ENCODE peak calls at places on chromosome 19, in six cellular contexts. A, F, L, S, H and X are unnamed samples.

GRCh38 chr19:29666634-29667389 is 1.6 kb downstream of the PLEKHF1 start:
- DNase-seq in A (no peak), F (no peak), L (no peak), S (peak), H (no peak), X (no peak)

GRCh38 chr19:9936151-9937000 is at the start of gene OLFM2:
- DNase-seq in A (no peak), F (no peak), L (peak), S (no peak), H (no peak), X (no peak)

GRCh38 chr19:12270854-12271253 is 23.8 kb downstream of the ZNF44 start:
- DNase-seq in A (no peak), F (no peak), L (no peak), S (no peak), H (no peak), X (no peak)

GRCh38 chr19:30577551-30578090 is 205.4 kb downstream of the ZNF536 start:
- DNase-seq in A (no peak), F (no peak), L (no peak), S (no peak), H (no peak), X (no peak)

GRCh38 chr19:1167687-1168561 is 6.1 kb downstream of the SBNO2 start:
- DNase-seq in A (no peak), F (no peak), L (no peak), S (no peak), H (no peak), X (no peak)

GRCh38 chr19:45862271-45862563 is 730 bp downstream of the SYMPK start:
- DNase-seq in A (no peak), F (no peak), L (no peak), S (no peak), H (no peak), X (no peak)

GRCh38 chr19:17091758-17092333 is 16.3 kb downstream of the MYO9B start:
- DNase-seq in A (no peak), F (no peak), L (no peak), S (no peak), H (no peak), X (no peak)

GRCh38 chr19:41373993-41374392 is 2.3 kb upstream of the TMEM91 start:
- DNase-seq in A (no peak), F (no peak), L (peak), S (no peak), H (peak), X (no peak)

GRCh38 chr19:409006-409514 is at the start of gene C2CD4C:
- DNase-seq in A (no peak), F (peak), L (peak), S (no peak), H (no peak), X (no peak)

GRCh38 chr19:1634242-1634937 is 18.0 kb downstream of the TCF3 start:
- DNase-seq in A (no peak), F (no peak), L (no peak), S (no peak), H (no peak), X (no peak)

GRCh38 chr19:10155834-10156233 is 36.1 kb upstream of the EIF3G start:
- DNase-seq in A (no peak), F (no peak), L (no peak), S (no peak), H (no peak), X (no peak)

GRCh38 chr19:29715695-29716581 is 877 bp upstream of the C19orf12 start:
- DNase-seq in A (no peak), F (no peak), L (no peak), S (no peak), H (no peak), X (no peak)

GRCh38 chr19:50024719-50025021 is 502 bp downstream of the VRK3 start:
- DNase-seq in A (no peak), F (peak), L (no peak), S (no peak), H (no peak), X (no peak)

GRCh38 chr19:17524651-17525050 is 13.2 kb downstream of the PGLS start:
- DNase-seq in A (no peak), F (no peak), L (no peak), S (no peak), H (no peak), X (no peak)

GRCh38 chr19:16197188-16197621 is 506 bp upstream of the AP1M1 start:
- DNase-seq in A (no peak), F (no peak), L (no peak), S (no peak), H (peak), X (peak)

GRCh38 chr19:39546599-39546998 is 6.6 kb upstream of the EID2 start:
- DNase-seq in A (no peak), F (peak), L (no peak), S (no peak), H (no peak), X (no peak)

GRCh38 chr19:53868091-53868891 is 608 bp downstream of the MYADM start:
- DNase-seq in A (no peak), F (no peak), L (peak), S (no peak), H (no peak), X (no peak)

GRCh38 chr19:46950526-46951235 is 69.0 kb upstream of the NPAS1 start:
- DNase-seq in A (no peak), F (no peak), L (no peak), S (no peak), H (no peak), X (no peak)